ENCODE peak calls at places on chromosomes 5 and 9, in ten cellular contexts. W is HL-60; A is NCI-H1930; P is activated CD4-positive, alpha-beta T cell treated with anti-CD3 and anti-CD28 coated beads for 4 hours; V is endothelial cell; F is G401; H is stimulated activated CD4-positive, alpha-beta T cell treated with anti-CD3 and anti-CD28 coated beads, Interleukin-2, amount 100 ng/mL, for 48 hours; X is A172; K is head of caudate nucleus; E is NCI-H1694. M is an unnamed sample.

GRCh38 chr9:115254781-115255180 is 136.8 kb upstream of the TNC start:
- DNase-seq in W (no peak), A (no peak), P (no peak), V (no peak), F (no peak), H (no peak), X (no peak), K (no peak), E (peak; percentile 89), M (no peak)

GRCh38 chr5:141870226-141870625 is 8.0 kb downstream of the PCDH1 start:
- DNase-seq in W (no peak), A (no peak), P (no peak), V (no peak), F (no peak), H (no peak), X (no peak), K (no peak), E (no peak), M (no peak)

GRCh38 chr5:110413856-110414255 is 312.6 kb downstream of the TMEM232 start:
- DNase-seq in W (no peak), A (no peak), P (no peak), V (no peak), F (no peak), H (no peak), X (no peak), K (no peak), E (no peak), M (no peak)

GRCh38 chr5:157607371-157608161 is 32.0 kb upstream of the ADAM19 start:
- DNase-seq in W (no peak), A (no peak), P (peak; percentile 68), V (no peak), F (no peak), H (peak; percentile 37), X (peak; percentile 81), K (no peak), E (no peak), M (no peak)

GRCh38 chr9:122286764-122287163 is 22.1 kb downstream of the MRRF start:
- DNase-seq in W (no peak), A (no peak), P (no peak), V (no peak), F (no peak), H (no peak), X (no peak), K (no peak), E (no peak), M (no peak)

GRCh38 chr9:133242241-133242640 is 32.8 kb downstream of the ABO start:
- DNase-seq in W (no peak), A (no peak), P (no peak), V (no peak), F (no peak), H (no peak), X (no peak), K (no peak), E (no peak), M (no peak)

GRCh38 chr5:68505917-68506860 is 290.6 kb downstream of the PIK3R1 start:
- DNase-seq in W (no peak), A (no peak), P (no peak), V (no peak), F (no peak), H (no peak), X (peak; percentile 22), K (no peak), E (no peak), M (no peak)

GRCh38 chr9:111803924-111804323 is 9.2 kb upstream of the SHOC1 start:
- DNase-seq in W (no peak), A (no peak), P (no peak), V (no peak), F (no peak), H (no peak), X (no peak), K (no peak), E (no peak), M (no peak)

GRCh38 chr5:100406640-100407039 is 128.5 kb upstream of the FAM174A start:
- DNase-seq in W (no peak), A (no peak), P (no peak), V (no peak), F (peak; percentile 9), H (no peak), X (no peak), K (no peak), E (peak; percentile 88), M (no peak)

GRCh38 chr9:29214702-29215248 is 1641.5 kb upstream of the C9orf72 start:
- DNase-seq in W (no peak), A (no peak), P (no peak), V (peak; percentile 12), F (no peak), H (no peak), X (no peak), K (no peak), E (no peak), M (no peak)

GRCh38 chr5:76325876-76326491 is 77.1 kb upstream of the IQGAP2 start:
- DNase-seq in W (no peak), A (no peak), P (peak; percentile 24), V (no peak), F (no peak), H (no peak), X (no peak), K (no peak), E (no peak), M (no peak)

GRCh38 chr9:87872079-87872624 is 10.5 kb upstream of the SPATA31E1 start:
- DNase-seq in W (no peak), A (no peak), P (no peak), V (no peak), F (no peak), H (no peak), X (no peak), K (no peak), E (peak; percentile 16), M (no peak)

GRCh38 chr9:20040991-20041606 is 252.3 kb upstream of the SLC24A2 start:
- DNase-seq in W (no peak), A (no peak), P (no peak), V (no peak), F (peak; percentile 50), H (no peak), X (no peak), K (peak; percentile 9), E (peak; percentile 49), M (peak; percentile 33)

GRCh38 chr9:92176068-92176799 is 61.0 kb upstream of the SPTLC1 start:
- DNase-seq in W (peak; percentile 32), A (no peak), P (no peak), V (no peak), F (no peak), H (no peak), X (no peak), K (no peak), E (no peak), M (no peak)

GRCh38 chr5:178094345-178094744 is 19.0 kb upstream of the N4BP3 start:
- DNase-seq in W (no peak), A (no peak), P (no peak), V (no peak), F (no peak), H (no peak), X (no peak), K (no peak), E (no peak), M (no peak)

GRCh38 chr5:82307431-82307830 is 29.3 kb upstream of the RPS23 start:
- DNase-seq in W (no peak), A (no peak), P (no peak), V (no peak), F (no peak), H (no peak), X (no peak), K (no peak), E (no peak), M (no peak)

GRCh38 chr5:66469684-66470083 is 126.5 kb upstream of the MAST4 start:
- DNase-seq in W (no peak), A (no peak), P (no peak), V (no peak), F (no peak), H (no peak), X (no peak), K (no peak), E (no peak), M (no peak)

GRCh38 chr5:127931396-127931795 is 152.2 kb upstream of the SLC12A2 start:
- DNase-seq in W (no peak), A (no peak), P (no peak), V (no peak), F (no peak), H (no peak), X (no peak), K (no peak), E (no peak), M (no peak)

GRCh38 chr5:175025046-175025445 is 300.7 kb downstream of the MSX2 start:
- DNase-seq in W (no peak), A (no peak), P (no peak), V (no peak), F (no peak), H (no peak), X (peak; percentile 62), K (no peak), E (no peak), M (no peak)

GRCh38 chr5:7754997-7755596 is 95.8 kb downstream of the CFAP90 start:
- DNase-seq in W (peak; percentile 42), A (peak; percentile 81), P (no peak), V (peak; percentile 85), F (peak; percentile 31), H (peak; percentile 46), X (peak; percentile 44), K (peak; percentile 43), E (peak; percentile 39), M (peak; percentile 38)

GRCh38 chr9:27528278-27528885 is 1.2 kb downstream of the MOB3B start:
- DNase-seq in W (no peak), A (no peak), P (peak; percentile 57), V (peak; percentile 75), F (peak; percentile 53), H (peak; percentile 36), X (peak; percentile 5), K (peak; percentile 77), E (no peak), M (peak; percentile 45)

GRCh38 chr5:138953370-138954256 is 78.5 kb upstream of the LRRTM2 start:
- DNase-seq in W (peak; percentile 35), A (no peak), P (no peak), V (no peak), F (peak; percentile 64), H (no peak), X (peak; percentile 64), K (peak; percentile 92), E (peak; percentile 83), M (peak; percentile 58)

GRCh38 chr9:94681508-94681907 is 42.2 kb upstream of the FBP1 start:
- DNase-seq in W (peak; percentile 71), A (peak; percentile 55), P (peak; percentile 65), V (peak; percentile 68), F (peak; percentile 84), H (peak; percentile 48), X (peak; percentile 79), K (peak; percentile 73), E (peak; percentile 18), M (peak; percentile 84)

GRCh38 chr5:171615201-171616001 is 170.2 kb upstream of the SMIM23 start:
- DNase-seq in W (no peak), A (no peak), P (no peak), V (no peak), F (no peak), H (no peak), X (no peak), K (no peak), E (peak; percentile 15), M (no peak)

GRCh38 chr9:89722712-89723111 is 117.9 kb downstream of the GADD45G start:
- DNase-seq in W (no peak), A (no peak), P (no peak), V (no peak), F (no peak), H (no peak), X (no peak), K (no peak), E (no peak), M (no peak)

GRCh38 chr9:92659601-92660000 is 10.3 kb downstream of the IPPK start:
- DNase-seq in W (no peak), A (no peak), P (no peak), V (no peak), F (no peak), H (no peak), X (no peak), K (no peak), E (no peak), M (no peak)

GRCh38 chr5:168987540-168988300 is 313.2 kb downstream of the SLIT3 start:
- DNase-seq in W (peak; percentile 45), A (peak; percentile 12), P (peak; percentile 43), V (peak; percentile 75), F (peak; percentile 86), H (peak; percentile 64), X (peak; percentile 47), K (peak; percentile 70), E (peak; percentile 75), M (peak; percentile 86)

GRCh38 chr5:33242264-33242663 is 198.5 kb upstream of the TARS1 start:
- DNase-seq in W (no peak), A (no peak), P (no peak), V (no peak), F (no peak), H (no peak), X (no peak), K (no peak), E (no peak), M (no peak)

M was measured in cerebellar cortex.